ENCODE peak calls at places on chromosomes 6 and 20, in five cellular contexts. Z is fibroblast of lung, T is heart right ventricle, K is transverse colon, C is hepatocyte. F is an unnamed sample.
A peak's percentile ranks its signal among the peaks of the same experiment; 100 is the strongest.

GRCh38 chr6:31441368-31442267 is 38.2 kb downstream of the MICA start:
- DNase-seq in K (peak; percentile 87), T (peak; percentile 86), C (peak; percentile 87), Z (peak; percentile 43), F (no peak)

GRCh38 chr6:100084301-100085161 is 90.5 kb upstream of the MCHR2 start:
- DNase-seq in T (no peak), K (no peak), Z (peak; percentile 83), C (peak; percentile 15), F (no peak)

GRCh38 chr20:7703436-7703835 is 236.8 kb downstream of the HAO1 start:
- DNase-seq in C (no peak), T (no peak), Z (no peak), K (no peak), F (no peak)

GRCh38 chr6:71979911-71980310 is 93.6 kb downstream of the RIMS1 start:
- DNase-seq in K (no peak), C (no peak), Z (no peak), T (no peak), F (no peak)

GRCh38 chr6:81138236-81138635 is 614.2 kb downstream of the TENT5A start:
- DNase-seq in Z (no peak), K (no peak), C (no peak), T (no peak), F (no peak)

GRCh38 chr6:138278326-138278725 is 60.0 kb upstream of the PBOV1 start:
- DNase-seq in T (no peak), K (no peak), Z (peak; percentile 23), C (peak; percentile 50), F (no peak)

GRCh38 chr6:82551831-82552230 is 188.2 kb downstream of the TPBG start:
- DNase-seq in K (no peak), T (no peak), C (no peak), Z (no peak), F (no peak)

GRCh38 chr6:44650947-44651346 is 263.4 kb downstream of the CDC5L start:
- DNase-seq in K (no peak), C (no peak), T (no peak), Z (peak; percentile 83), F (no peak)

GRCh38 chr6:72132851-72133250 is 246.5 kb downstream of the RIMS1 start:
- DNase-seq in Z (no peak), T (no peak), C (no peak), K (no peak), F (no peak)

GRCh38 chr6:111499269-111499793 is 16.3 kb upstream of the REV3L start:
- DNase-seq in C (no peak), K (no peak), Z (no peak), T (no peak), F (no peak)

GRCh38 chr20:50355593-50356521 is 154.3 kb upstream of the PTPN1 start:
- DNase-seq in T (no peak), Z (no peak), K (no peak), C (no peak), F (no peak)

DNA sequence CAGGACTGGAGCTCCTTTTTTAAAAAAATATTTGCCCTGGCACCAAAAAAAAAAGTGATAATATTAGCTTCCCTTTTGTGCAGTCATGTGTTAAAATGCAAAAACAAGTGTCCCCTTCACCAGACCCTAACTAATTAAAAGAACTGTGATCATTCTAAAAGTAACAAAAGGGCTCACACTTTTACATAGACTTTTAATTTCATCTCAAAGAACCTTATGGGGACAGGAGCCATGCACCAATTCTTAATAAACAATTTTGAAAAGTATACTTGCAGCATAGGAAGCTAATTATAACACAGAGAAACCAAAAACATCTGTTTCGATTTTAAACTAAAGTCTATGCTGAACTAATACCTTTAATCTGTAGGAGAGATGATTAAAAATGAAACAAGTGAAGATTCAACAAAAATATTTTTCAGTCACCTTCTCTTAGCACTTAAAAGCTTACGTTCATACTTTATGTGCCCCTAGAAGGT is 17.3 kb downstream of the STX7 start:
- DNase-seq in K (no peak), T (no peak), Z (no peak), C (no peak), F (no peak)
- H3K4me3 ChIP-seq in K (no peak overlapping the region), T (no peak overlapping the region), Z (no peak overlapping the region), C (no peak overlapping the region), F (no peak overlapping the region)

GRCh38 chr6:27251672-27252251 is 4.3 kb downstream of the PRSS16 start:
- DNase-seq in C (peak; percentile 93), Z (peak; percentile 67), T (peak; percentile 17), K (peak; percentile 94), F (no peak)
- TF ChIP-seq CTCF in C (peak; percentile 61), Z (no peak), T (peak; percentile 22), K (peak; percentile 36), F (peak; percentile 20)

DNA sequence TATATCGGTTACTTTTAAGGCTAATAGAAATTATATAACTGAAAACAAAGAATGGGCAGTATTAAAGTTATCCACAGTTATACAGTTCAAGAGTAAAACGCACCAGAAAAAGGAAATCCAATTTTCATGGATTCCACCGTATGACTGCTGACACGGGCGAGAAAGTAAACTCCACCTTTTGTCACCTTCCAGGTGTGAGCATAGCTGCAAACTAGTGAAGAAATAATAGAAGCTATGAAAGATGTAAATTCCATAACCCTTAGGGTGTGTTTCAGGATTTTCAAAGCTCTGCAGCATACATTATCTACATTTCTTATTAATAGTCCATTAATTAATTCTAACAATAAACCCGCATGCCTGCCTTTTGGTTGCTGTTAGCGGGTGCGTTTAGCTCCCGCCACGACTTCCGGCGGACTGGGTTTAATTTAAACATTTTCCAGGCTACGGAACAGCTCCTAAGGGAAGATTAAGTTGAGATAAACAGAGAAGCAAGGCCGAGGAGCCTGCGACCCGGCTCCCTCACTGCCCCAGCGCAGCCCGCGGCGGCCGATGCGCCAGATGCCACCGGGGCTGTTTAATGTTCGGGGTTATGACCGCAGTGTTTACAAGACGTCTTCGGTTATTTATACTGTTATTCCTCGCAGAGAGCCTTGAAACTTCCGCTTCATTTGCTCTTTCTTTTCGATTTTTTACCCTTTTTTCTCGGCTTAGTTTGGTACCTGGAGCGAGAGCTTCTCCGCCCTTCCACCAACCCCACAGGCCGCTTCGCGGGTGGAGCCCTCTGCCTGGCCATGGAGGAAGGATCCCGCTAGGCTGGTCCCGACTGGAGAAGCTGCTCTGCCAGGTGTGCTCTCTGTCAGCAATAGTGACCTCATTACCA is 3.8 kb downstream of the TCF21 start:
- DNase-seq in C (peak; percentile 23), Z (no peak), K (no peak), T (peak; percentile 16), F (no peak)
- H3K4me3 ChIP-seq in C (no peak overlapping the region), Z (peak overlapping the region; percentile 11), K (no peak overlapping the region), T (peak overlapping the region; percentile 57), F (peak overlapping the region; percentile 29)

GRCh38 chr20:43844778-43845614 is 69.7 kb upstream of the TOX2 start:
- DNase-seq in Z (peak; percentile 96), T (peak; percentile 33), K (no peak), C (peak; percentile 30), F (peak; percentile 77)
- TF ChIP-seq CTCF in Z (peak; percentile 48), T (peak; percentile 37), K (no peak), C (peak; percentile 10), F (peak; percentile 47)

DNA sequence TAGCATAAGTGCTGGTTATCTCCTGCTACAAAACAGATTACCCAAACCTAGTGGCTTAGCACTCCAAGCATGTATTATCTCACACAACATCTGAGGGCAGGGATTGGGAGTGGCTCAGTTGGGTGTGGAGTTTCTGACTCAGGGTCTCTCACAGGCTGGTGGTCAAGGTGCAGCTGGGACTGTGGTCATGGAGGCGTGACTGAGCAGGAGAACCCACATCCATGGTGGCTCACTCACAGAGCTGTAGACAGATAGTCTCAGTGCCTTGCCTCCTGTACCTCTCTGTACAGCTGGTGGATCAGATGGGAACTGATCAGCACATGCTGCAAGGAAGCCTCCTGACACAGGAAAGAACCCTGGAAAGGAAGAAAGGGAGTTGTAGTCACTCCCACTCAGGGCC is 83.1 kb upstream of the CST7 start:
- DNase-seq in Z (no peak), C (no peak), T (no peak), K (no peak), F (no peak)
- H3K4me3 ChIP-seq in Z (no peak overlapping the region), C (no peak overlapping the region), T (no peak overlapping the region), K (no peak overlapping the region), F (no peak overlapping the region)

GRCh38 chr20:9903048-9903651 is 64.3 kb upstream of the PAK5 start:
- DNase-seq in C (peak; percentile 16), K (no peak), Z (no peak), T (no peak), F (no peak)
- TF ChIP-seq CTCF in C (peak; percentile 49), K (peak; percentile 16), Z (peak; percentile 17), T (peak; percentile 32), F (peak; percentile 25)

DNA sequence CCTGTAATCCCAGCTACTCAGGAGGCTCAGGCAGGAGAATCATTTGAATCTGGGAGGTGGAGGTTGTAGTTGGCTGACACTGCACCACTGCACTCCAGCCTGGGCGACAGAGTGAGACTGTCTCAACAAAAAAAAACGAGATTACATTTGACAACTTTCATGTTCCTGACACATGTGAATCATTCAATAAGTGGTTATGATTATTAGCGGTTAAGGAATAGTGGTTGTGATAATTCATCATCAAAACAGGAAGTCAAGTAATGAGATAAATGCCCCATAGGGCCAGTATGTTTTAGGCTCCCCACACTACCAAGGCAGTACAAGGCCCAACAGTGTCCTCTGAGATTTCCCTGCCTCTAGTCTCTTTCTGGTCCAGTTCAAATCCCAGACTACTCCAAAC is 2.5 kb downstream of the HDDC2 start:
- DNase-seq in C (no peak), T (no peak), K (no peak), Z (no peak), F (no peak)
- H3K4me3 ChIP-seq in C (no peak overlapping the region), T (no peak overlapping the region), K (no peak overlapping the region), Z (no peak overlapping the region), F (no peak overlapping the region)

GRCh38 chr6:131199568-131200272 is 64.5 kb downstream of the AKAP7 start:
- DNase-seq in T (no peak), K (peak; percentile 43), Z (peak; percentile 65), C (peak; percentile 78), F (no peak)
- TF ChIP-seq CTCF in T (peak; percentile 41), K (peak; percentile 33), Z (peak; percentile 63), C (peak; percentile 66), F (peak; percentile 58)

GRCh38 chr6:14822689-14823088 is 423.2 kb upstream of the JARID2 start:
- DNase-seq in K (no peak), C (no peak), Z (peak; percentile 50), T (no peak), F (no peak)
- H3K4me3 ChIP-seq in K (no peak overlapping the region), C (no peak overlapping the region), Z (no peak overlapping the region), T (no peak overlapping the region), F (no peak overlapping the region)

DNA sequence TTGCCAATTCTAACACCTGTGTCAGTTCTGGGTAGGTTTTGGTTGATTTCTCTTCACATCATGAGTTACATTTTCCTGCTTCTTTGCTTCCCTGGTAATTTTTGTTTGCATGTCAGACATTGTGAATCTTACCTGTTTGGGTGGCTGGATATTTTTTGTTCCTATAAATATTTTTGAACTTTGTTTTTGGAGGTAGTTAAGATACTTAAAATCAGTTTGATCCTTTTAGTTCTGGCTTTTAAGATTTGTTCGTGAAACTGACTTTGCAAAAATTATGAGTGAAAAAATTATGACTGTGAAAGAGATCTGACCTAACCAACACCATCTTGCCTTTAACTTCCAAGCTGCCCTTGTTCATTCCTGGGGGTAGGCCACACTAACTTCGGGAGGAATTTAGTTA is 69.5 kb downstream of the BCAS1 start:
- DNase-seq in C (no peak), Z (no peak), K (no peak), T (no peak), F (no peak)
- TF ChIP-seq CTCF in C (no peak), Z (no peak), K (no peak), T (no peak), F (no peak)

F was measured in AG04449.